ENCODE peak calls at places on chromosomes 11 and 22, in five cellular contexts. One of them, this sample, is unnamed.

GRCh38 chr11:123239371-123240150 is 44.5 kb upstream of the CLMP start:
- DNase-seq in GM23248: peak; percentile 93
- DNase-seq in neuronal stem cell: no peak
- DNase-seq in mesenchymal stem cell: no peak
- DNase-seq in mammary epithelial cell: peak; percentile 17
- DNase-seq in this sample: no peak

GRCh38 chr11:45182902-45183301 is 36.5 kb downstream of the PRDM11 start:
- DNase-seq in GM23248: peak; percentile 63
- DNase-seq in neuronal stem cell: no peak
- DNase-seq in mesenchymal stem cell: peak; percentile 32
- DNase-seq in mammary epithelial cell: no peak
- DNase-seq in this sample: no peak

GRCh38 chr11:92382311-92382710 is 157.7 kb downstream of the FAT3 start:
- DNase-seq in neuronal stem cell: no peak
- DNase-seq in mesenchymal stem cell: no peak
- DNase-seq in GM23248: no peak
- DNase-seq in mammary epithelial cell: no peak
- DNase-seq in this sample: no peak

GRCh38 chr11:118175600-118176399 is 639 bp downstream of the SCN2B start:
- DNase-seq in mammary epithelial cell: no peak
- DNase-seq in neuronal stem cell: no peak
- DNase-seq in GM23248: no peak
- DNase-seq in mesenchymal stem cell: no peak
- DNase-seq in this sample: no peak

GRCh38 chr11:19642185-19642591 is 70.4 kb upstream of the NAV2 start:
- DNase-seq in mammary epithelial cell: no peak
- DNase-seq in GM23248: peak; percentile 72
- DNase-seq in neuronal stem cell: no peak
- DNase-seq in mesenchymal stem cell: no peak
- DNase-seq in this sample: no peak

GRCh38 chr11:75523811-75524401 is 1.8 kb downstream of the GDPD5 start:
- DNase-seq in mammary epithelial cell: no peak
- DNase-seq in GM23248: no peak
- DNase-seq in neuronal stem cell: no peak
- DNase-seq in mesenchymal stem cell: no peak
- DNase-seq in this sample: no peak

GRCh38 chr22:24087071-24087795 is 76.1 kb downstream of the CABIN1 start:
- DNase-seq in GM23248: peak; percentile 45
- DNase-seq in mammary epithelial cell: no peak
- DNase-seq in mesenchymal stem cell: no peak
- DNase-seq in neuronal stem cell: no peak
- DNase-seq in this sample: peak; percentile 40

GRCh38 chr11:101723371-101723770 is 139.6 kb upstream of the TRPC6 start:
- DNase-seq in mammary epithelial cell: peak; percentile 30
- DNase-seq in neuronal stem cell: no peak
- DNase-seq in mesenchymal stem cell: no peak
- DNase-seq in GM23248: no peak
- DNase-seq in this sample: no peak

GRCh38 chr11:5620606-5621521 is 3.9 kb upstream of the TRIM34 start:
- DNase-seq in GM23248: peak; percentile 91
- DNase-seq in mammary epithelial cell: peak; percentile 84
- DNase-seq in mesenchymal stem cell: peak; percentile 94
- DNase-seq in neuronal stem cell: no peak
- DNase-seq in this sample: no peak

GRCh38 chr11:130068986-130069683 is 559 bp upstream of the APLP2 start:
- DNase-seq in mesenchymal stem cell: peak; percentile 63
- DNase-seq in mammary epithelial cell: peak; percentile 81
- DNase-seq in neuronal stem cell: no peak
- DNase-seq in GM23248: peak; percentile 93
- DNase-seq in this sample: peak; percentile 94

GRCh38 chr11:1934326-1935155 is 12.6 kb upstream of the MRPL23 start:
- DNase-seq in neuronal stem cell: no peak
- DNase-seq in mesenchymal stem cell: no peak
- DNase-seq in mammary epithelial cell: no peak
- DNase-seq in GM23248: no peak
- DNase-seq in this sample: no peak

GRCh38 chr22:27433585-27434190 is 367.9 kb downstream of the MN1 start:
- DNase-seq in neuronal stem cell: no peak
- DNase-seq in GM23248: no peak
- DNase-seq in mammary epithelial cell: peak; percentile 41
- DNase-seq in mesenchymal stem cell: no peak
- DNase-seq in this sample: no peak

GRCh38 chr11:46363031-46363407 is 15.8 kb downstream of the DGKZ start:
- DNase-seq in GM23248: peak; percentile 73
- DNase-seq in mammary epithelial cell: peak; percentile 79
- DNase-seq in mesenchymal stem cell: peak; percentile 91
- DNase-seq in neuronal stem cell: no peak
- DNase-seq in this sample: peak; percentile 88

GRCh38 chr11:46361283-46362145 is 14.3 kb downstream of the DGKZ start:
- DNase-seq in GM23248: peak; percentile 87
- DNase-seq in mesenchymal stem cell: peak; percentile 76
- DNase-seq in mammary epithelial cell: no peak
- DNase-seq in neuronal stem cell: no peak
- DNase-seq in this sample: peak; percentile 90

GRCh38 chr11:46363455-46363920 is 16.2 kb downstream of the DGKZ start:
- DNase-seq in GM23248: peak; percentile 72
- DNase-seq in neuronal stem cell: no peak
- DNase-seq in mammary epithelial cell: peak; percentile 83
- DNase-seq in mesenchymal stem cell: peak; percentile 62
- DNase-seq in this sample: peak; percentile 77

GRCh38 chr11:46360878-46361277 is 13.6 kb downstream of the DGKZ start:
- DNase-seq in GM23248: peak; percentile 57
- DNase-seq in mammary epithelial cell: no peak
- DNase-seq in neuronal stem cell: no peak
- DNase-seq in mesenchymal stem cell: peak; percentile 46
- DNase-seq in this sample: no peak

DNA sequence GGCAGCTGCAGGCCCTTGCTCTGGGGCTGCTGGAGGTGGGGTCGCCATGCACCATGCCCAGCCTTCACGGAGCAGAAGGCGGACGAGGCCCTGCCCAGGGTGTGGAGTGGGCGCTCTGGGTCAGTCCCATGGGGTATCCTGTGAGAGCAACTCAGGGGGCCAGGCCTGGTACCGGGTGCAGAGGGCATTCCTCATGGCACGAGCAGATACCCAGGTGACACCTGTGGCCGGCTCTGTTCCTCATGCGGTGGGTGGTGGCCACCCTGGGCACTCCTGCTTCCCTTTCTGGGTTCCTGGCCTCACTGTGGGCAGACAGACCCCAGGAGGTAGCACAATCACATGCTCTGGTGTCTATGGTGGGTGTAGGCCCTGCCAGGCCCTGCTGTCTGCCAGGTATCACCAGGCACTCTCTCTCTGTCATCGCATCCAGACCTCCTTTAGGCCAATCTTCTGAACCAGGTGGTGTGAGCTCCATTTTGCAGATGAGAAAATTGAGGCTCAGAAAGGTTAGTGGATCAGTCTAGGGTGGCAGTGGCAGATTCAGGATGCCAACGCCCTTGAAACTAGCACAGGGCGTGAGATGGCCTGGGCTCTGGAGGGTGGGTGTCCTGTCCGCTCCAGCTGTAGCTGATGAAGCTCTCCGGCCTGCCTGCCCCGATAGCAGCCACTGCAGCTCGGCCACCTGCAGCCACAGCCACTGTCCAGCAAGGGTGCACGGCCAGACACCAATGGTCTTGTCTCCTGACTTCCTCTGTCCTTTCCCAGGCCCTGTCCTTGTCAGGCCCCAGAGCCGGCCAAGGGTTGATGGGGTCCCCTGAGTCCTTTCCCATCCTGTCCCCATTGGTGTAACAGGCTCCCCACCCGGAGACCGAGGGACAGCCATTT is 15.1 kb downstream of the DGKZ start:
- DNase-seq in mammary epithelial cell: no peak
- DNase-seq in neuronal stem cell: no peak
- DNase-seq in mesenchymal stem cell: no peak
- DNase-seq in GM23248: no peak
- DNase-seq in this sample: peak; percentile 71
- H3K9ac ChIP-seq in mammary epithelial cell: peak overlapping the region; percentile 18
- H3K9ac ChIP-seq in neuronal stem cell: peak overlapping the region; percentile 73
- H3K9ac ChIP-seq in mesenchymal stem cell: peak overlapping the region; percentile 42
- H3K9ac ChIP-seq in GM23248: peak overlapping the region; percentile 74
- H3K9ac ChIP-seq in this sample: peak overlapping the region; percentile 61

GRCh38 chr11:12218909-12219308 is 108.5 kb downstream of the MICAL2 start:
- DNase-seq in neuronal stem cell: no peak
- DNase-seq in mammary epithelial cell: no peak
- DNase-seq in GM23248: no peak
- DNase-seq in mesenchymal stem cell: no peak
- DNase-seq in this sample: no peak

GRCh38 chr11:12216100-12216499 is 105.7 kb downstream of the MICAL2 start:
- DNase-seq in GM23248: no peak
- DNase-seq in mesenchymal stem cell: no peak
- DNase-seq in neuronal stem cell: no peak
- DNase-seq in mammary epithelial cell: no peak
- DNase-seq in this sample: no peak

GRCh38 chr11:12216542-12217422 is 106.4 kb downstream of the MICAL2 start:
- DNase-seq in mammary epithelial cell: no peak
- DNase-seq in neuronal stem cell: no peak
- DNase-seq in GM23248: no peak
- DNase-seq in mesenchymal stem cell: peak; percentile 35
- DNase-seq in this sample: no peak

GRCh38 chr11:12219732-12220131 is 109.3 kb downstream of the MICAL2 start:
- DNase-seq in GM23248: no peak
- DNase-seq in mesenchymal stem cell: no peak
- DNase-seq in neuronal stem cell: no peak
- DNase-seq in mammary epithelial cell: no peak
- DNase-seq in this sample: no peak

DNA sequence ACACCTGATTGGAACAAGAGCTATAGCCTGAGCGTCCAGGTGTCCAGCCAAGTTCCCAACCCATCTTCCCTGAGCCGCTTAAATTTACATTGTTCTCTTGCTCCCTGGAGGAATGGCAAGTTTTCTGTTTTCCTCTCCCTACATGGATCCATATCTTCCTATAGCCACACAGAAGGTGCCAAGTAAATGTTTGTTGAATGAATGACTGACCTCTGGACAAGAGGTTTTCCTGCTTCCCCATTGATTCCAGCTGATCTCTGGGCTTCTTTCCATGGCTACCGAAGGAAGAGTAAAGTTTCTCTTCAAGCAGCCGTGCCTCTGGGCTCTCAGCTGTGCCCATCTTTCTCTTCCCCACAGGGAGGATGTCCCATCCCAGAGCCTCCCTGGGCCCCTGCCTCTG is 107.5 kb downstream of the MICAL2 start:
- DNase-seq in GM23248: no peak
- DNase-seq in mammary epithelial cell: no peak
- DNase-seq in mesenchymal stem cell: no peak
- DNase-seq in neuronal stem cell: no peak
- DNase-seq in this sample: no peak
- H3K4me1 ChIP-seq in GM23248: peaks cover 17% of the 10 kb centered on the region
- H3K4me1 ChIP-seq in mammary epithelial cell: peaks cover 24% of the 10 kb centered on the region
- H3K4me1 ChIP-seq in mesenchymal stem cell: peaks cover 14% of the 10 kb centered on the region
- H3K4me1 ChIP-seq in neuronal stem cell: peaks cover 9% of the 10 kb centered on the region
- H3K4me1 ChIP-seq in this sample: peaks cover 3% of the 10 kb centered on the region

GRCh38 chr11:58928082-58928574 is 11.2 kb upstream of the GLYATL1 start:
- DNase-seq in GM23248: peak; percentile 39
- DNase-seq in neuronal stem cell: peak; percentile 30
- DNase-seq in mammary epithelial cell: no peak
- DNase-seq in mesenchymal stem cell: peak; percentile 3
- DNase-seq in this sample: no peak
- H3K9ac ChIP-seq in GM23248: no peak overlapping the region
- H3K9ac ChIP-seq in neuronal stem cell: no peak overlapping the region
- H3K9ac ChIP-seq in mammary epithelial cell: no peak overlapping the region
- H3K9ac ChIP-seq in mesenchymal stem cell: peak overlapping the region; percentile 33
- H3K9ac ChIP-seq in this sample: peak overlapping the region; percentile 78

DNA sequence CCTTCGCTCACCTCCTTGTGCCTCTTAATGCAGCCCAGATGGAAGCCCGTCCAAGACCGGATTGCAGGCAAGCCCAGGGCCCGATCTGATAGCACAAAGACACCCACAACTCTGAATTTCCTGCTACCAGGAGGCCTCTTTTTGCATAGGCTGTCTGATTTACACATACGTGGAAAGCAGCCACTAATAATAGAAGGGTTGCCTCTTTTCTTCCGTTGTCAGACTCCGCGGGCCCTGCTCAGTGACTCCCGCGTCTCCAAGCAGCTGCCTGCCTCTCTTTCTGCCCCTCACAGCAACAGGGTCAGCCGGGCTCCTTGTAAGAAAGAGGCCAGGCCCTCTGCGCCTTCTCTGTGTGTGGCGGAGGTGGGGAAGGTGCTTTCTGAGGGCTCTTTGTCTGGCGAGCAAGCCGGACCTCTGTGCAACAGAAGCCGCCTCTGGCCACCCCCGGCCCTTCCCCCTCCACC is 26.7 kb downstream of the FLI1 start:
- DNase-seq in neuronal stem cell: peak; percentile 56
- DNase-seq in GM23248: no peak
- DNase-seq in mesenchymal stem cell: peak; percentile 61
- DNase-seq in mammary epithelial cell: no peak
- DNase-seq in this sample: peak; percentile 81
- H3K4me1 ChIP-seq in neuronal stem cell: peaks cover 25% of the 10 kb centered on the region
- H3K4me1 ChIP-seq in GM23248: peaks cover 36% of the 10 kb centered on the region
- H3K4me1 ChIP-seq in mesenchymal stem cell: no peaks in the 10 kb centered on the region
- H3K4me1 ChIP-seq in mammary epithelial cell: peaks cover 13% of the 10 kb centered on the region
- H3K4me1 ChIP-seq in this sample: peaks cover 10% of the 10 kb centered on the region

DNA sequence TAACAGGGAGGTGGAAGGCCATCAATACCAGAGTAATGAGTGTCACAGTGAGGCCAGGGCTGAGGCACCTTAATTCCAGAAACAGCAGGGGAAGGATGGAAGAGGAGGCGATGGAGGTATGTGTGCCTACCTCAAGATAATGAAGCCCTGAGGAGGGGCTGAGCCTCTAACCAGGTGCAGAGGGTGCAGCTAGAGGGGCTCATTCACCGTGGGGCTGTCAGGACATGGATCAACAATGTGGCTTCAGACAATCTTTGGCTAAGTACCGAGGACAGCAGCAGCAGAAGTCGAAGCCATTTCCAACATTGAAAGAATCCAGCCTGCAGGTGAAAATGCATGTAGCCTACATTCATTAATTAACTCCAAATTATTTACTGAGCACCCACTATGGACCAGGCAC is 205.7 kb upstream of the SNX19 start:
- DNase-seq in GM23248: no peak
- DNase-seq in neuronal stem cell: no peak
- DNase-seq in mesenchymal stem cell: no peak
- DNase-seq in mammary epithelial cell: no peak
- DNase-seq in this sample: no peak
- H3K9ac ChIP-seq in GM23248: no peak overlapping the region
- H3K9ac ChIP-seq in neuronal stem cell: no peak overlapping the region
- H3K9ac ChIP-seq in mesenchymal stem cell: no peak overlapping the region
- H3K9ac ChIP-seq in mammary epithelial cell: no peak overlapping the region
- H3K9ac ChIP-seq in this sample: no peak overlapping the region

GRCh38 chr11:114116357-114116756 is 56.8 kb downstream of the ZBTB16 start:
- DNase-seq in neuronal stem cell: no peak
- DNase-seq in GM23248: no peak
- DNase-seq in mesenchymal stem cell: no peak
- DNase-seq in mammary epithelial cell: no peak
- DNase-seq in this sample: no peak

GRCh38 chr11:114120606-114121005 is 61.1 kb downstream of the ZBTB16 start:
- DNase-seq in mesenchymal stem cell: no peak
- DNase-seq in neuronal stem cell: no peak
- DNase-seq in GM23248: no peak
- DNase-seq in mammary epithelial cell: no peak
- DNase-seq in this sample: no peak

GRCh38 chr11:114121138-114121537 is 61.6 kb downstream of the ZBTB16 start:
- DNase-seq in neuronal stem cell: no peak
- DNase-seq in mammary epithelial cell: no peak
- DNase-seq in GM23248: no peak
- DNase-seq in mesenchymal stem cell: no peak
- DNase-seq in this sample: no peak

GRCh38 chr11:114115406-114116054 is 56.0 kb downstream of the ZBTB16 start:
- DNase-seq in neuronal stem cell: no peak
- DNase-seq in GM23248: no peak
- DNase-seq in mesenchymal stem cell: peak; percentile 39
- DNase-seq in mammary epithelial cell: no peak
- DNase-seq in this sample: peak; percentile 78

GRCh38 chr11:114116800-114117199 is 57.3 kb downstream of the ZBTB16 start:
- DNase-seq in neuronal stem cell: no peak
- DNase-seq in GM23248: no peak
- DNase-seq in mammary epithelial cell: no peak
- DNase-seq in mesenchymal stem cell: no peak
- DNase-seq in this sample: no peak
- H3K4me1 ChIP-seq in neuronal stem cell: peaks cover 18% of the 10 kb centered on the region
- H3K4me1 ChIP-seq in GM23248: no peaks in the 10 kb centered on the region
- H3K4me1 ChIP-seq in mammary epithelial cell: no peaks in the 10 kb centered on the region
- H3K4me1 ChIP-seq in mesenchymal stem cell: no peaks in the 10 kb centered on the region
- H3K4me1 ChIP-seq in this sample: peaks cover 24% of the 10 kb centered on the region